ENCODE peak calls at places on chromosomes 5 and 9, in four cellular contexts. One of them, this sample, is unnamed.
A peak's percentile ranks its signal among the peaks of the same experiment; 100 is the strongest.

GRCh38 chr9:93640027-93640426 is 63.6 kb downstream of the PHF2 start:
- DNase-seq in fibroblast of lung: no peak
- DNase-seq in left lung: no peak
- DNase-seq in AG04450: no peak
- DNase-seq in this sample: no peak

GRCh38 chr5:179128976-179129375 is 68.8 kb downstream of the ZNF354C start:
- DNase-seq in left lung: peak; percentile 58
- DNase-seq in fibroblast of lung: no peak
- DNase-seq in AG04450: no peak
- DNase-seq in this sample: no peak

GRCh38 chr9:89718176-89718575 is 113.4 kb downstream of the GADD45G start:
- DNase-seq in AG04450: no peak
- DNase-seq in left lung: no peak
- DNase-seq in fibroblast of lung: no peak
- DNase-seq in this sample: no peak

GRCh38 chr5:89457411-89458329 is 574.7 kb upstream of the MEF2C start:
- DNase-seq in left lung: no peak
- DNase-seq in AG04450: no peak
- DNase-seq in fibroblast of lung: peak; percentile 85
- DNase-seq in this sample: peak; percentile 73

GRCh38 chr5:1874348-1874747 is 8.4 kb downstream of the IRX4 start:
- DNase-seq in left lung: no peak
- DNase-seq in fibroblast of lung: no peak
- DNase-seq in AG04450: no peak
- DNase-seq in this sample: no peak

GRCh38 chr5:168047043-168047668 is 244.3 kb upstream of the WWC1 start:
- DNase-seq in fibroblast of lung: peak; percentile 57
- DNase-seq in left lung: no peak
- DNase-seq in AG04450: no peak
- DNase-seq in this sample: peak; percentile 5

GRCh38 chr9:2767800-2768199 is 50.5 kb downstream of the KCNV2 start:
- DNase-seq in left lung: no peak
- DNase-seq in AG04450: no peak
- DNase-seq in fibroblast of lung: no peak
- DNase-seq in this sample: no peak

GRCh38 chr5:142545653-142546322 is 140.1 kb downstream of the FGF1 start:
- DNase-seq in left lung: no peak
- DNase-seq in AG04450: no peak
- DNase-seq in fibroblast of lung: peak; percentile 52
- DNase-seq in this sample: no peak

GRCh38 chr5:45622365-45622764 is 73.8 kb downstream of the HCN1 start:
- DNase-seq in left lung: no peak
- DNase-seq in AG04450: no peak
- DNase-seq in fibroblast of lung: no peak
- DNase-seq in this sample: no peak

GRCh38 chr5:140312067-140312790 is 9.3 kb upstream of the PFDN1 start:
- DNase-seq in AG04450: peak; percentile 90
- DNase-seq in left lung: no peak
- DNase-seq in fibroblast of lung: peak; percentile 98
- DNase-seq in this sample: peak; percentile 88

GRCh38 chr9:83238871-83239624 is 176.1 kb upstream of the RASEF start:
- DNase-seq in left lung: no peak
- DNase-seq in AG04450: no peak
- DNase-seq in fibroblast of lung: no peak
- DNase-seq in this sample: no peak

GRCh38 chr9:23538060-23538387 is 288.0 kb downstream of the ELAVL2 start:
- DNase-seq in left lung: no peak
- DNase-seq in AG04450: no peak
- DNase-seq in fibroblast of lung: no peak
- DNase-seq in this sample: no peak

GRCh38 chr9:3809724-3810123 is 283.9 kb upstream of the RFX3 start:
- DNase-seq in AG04450: no peak
- DNase-seq in fibroblast of lung: peak; percentile 25
- DNase-seq in left lung: no peak
- DNase-seq in this sample: peak; percentile 66

GRCh38 chr9:97933573-97933972 is 4.4 kb downstream of the HEMGN start:
- DNase-seq in fibroblast of lung: no peak
- DNase-seq in left lung: no peak
- DNase-seq in AG04450: no peak
- DNase-seq in this sample: no peak

GRCh38 chr5:108380531-108381021 is 1.3 kb downstream of the FBXL17 start:
- DNase-seq in left lung: peak; percentile 84
- DNase-seq in fibroblast of lung: peak; percentile 27
- DNase-seq in AG04450: no peak
- DNase-seq in this sample: no peak

GRCh38 chr9:128068656-128069221 is 707 bp downstream of the SLC25A25 start:
- DNase-seq in AG04450: no peak
- DNase-seq in fibroblast of lung: no peak
- DNase-seq in left lung: no peak
- DNase-seq in this sample: no peak

GRCh38 chr9:4862506-4863250 is 69.9 kb downstream of the RCL1 start:
- DNase-seq in fibroblast of lung: no peak
- DNase-seq in AG04450: no peak
- DNase-seq in left lung: no peak
- DNase-seq in this sample: no peak

GRCh38 chr5:131532016-131532640 is 102.9 kb downstream of the RAPGEF6 start:
- DNase-seq in left lung: no peak
- DNase-seq in AG04450: no peak
- DNase-seq in fibroblast of lung: no peak
- DNase-seq in this sample: no peak

DNA sequence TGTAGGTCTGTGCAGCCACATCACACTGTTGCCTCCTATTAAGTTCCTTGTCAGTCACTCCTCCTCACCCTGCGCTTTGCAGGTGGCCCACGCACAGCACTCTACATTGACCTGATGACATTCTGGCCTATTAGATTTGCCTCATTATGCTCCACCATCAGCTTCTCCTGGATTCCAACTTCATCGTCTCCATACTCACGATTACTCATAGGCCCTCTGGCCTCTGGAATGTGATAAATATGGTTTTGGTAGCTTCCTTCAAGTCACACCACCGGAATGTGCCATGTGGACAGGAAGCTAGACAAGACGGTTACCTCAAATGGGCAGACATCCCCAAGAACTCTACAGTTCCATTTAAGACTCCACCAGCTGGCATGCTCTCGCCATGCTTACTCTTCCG is 158.0 kb upstream of the LHFPL2 start:
- DNase-seq in fibroblast of lung: peak; percentile 99
- DNase-seq in AG04450: peak; percentile 33
- DNase-seq in left lung: no peak
- DNase-seq in this sample: no peak
- H3K27ac ChIP-seq in fibroblast of lung: peak overlapping the region; percentile 44
- H3K27ac ChIP-seq in AG04450: no peak overlapping the region
- H3K27ac ChIP-seq in left lung: no peak overlapping the region
- H3K27ac ChIP-seq in this sample: no peak overlapping the region

DNA sequence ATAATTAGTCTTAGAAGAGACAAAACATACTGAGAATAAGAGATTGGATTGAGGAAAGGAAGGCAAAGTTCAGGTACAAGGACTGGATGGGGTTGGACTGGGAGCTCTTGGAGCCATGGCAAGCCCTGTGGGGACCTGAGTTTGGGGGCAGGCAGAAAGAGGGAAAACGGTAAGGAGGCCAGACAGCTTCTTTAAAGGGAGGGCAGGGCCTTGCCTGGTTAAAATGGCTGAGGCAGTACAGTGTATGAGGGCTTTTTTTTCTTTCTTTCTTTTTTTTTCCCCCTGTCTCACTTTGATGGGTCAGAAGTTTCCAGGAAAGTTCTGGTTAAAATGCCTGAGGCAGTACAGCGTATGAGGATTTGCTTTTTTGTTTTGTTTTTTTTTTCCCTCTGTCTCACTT is 16.7 kb downstream of the SNX18 start:
- DNase-seq in left lung: no peak
- DNase-seq in fibroblast of lung: no peak
- DNase-seq in AG04450: no peak
- DNase-seq in this sample: no peak
- H3K27ac ChIP-seq in left lung: peak overlapping the region; percentile 74
- H3K27ac ChIP-seq in fibroblast of lung: peak overlapping the region; percentile 41
- H3K27ac ChIP-seq in AG04450: peak overlapping the region; percentile 11
- H3K27ac ChIP-seq in this sample: peak overlapping the region; percentile 51

GRCh38 chr5:112847306-112847705 is 13.8 kb upstream of the SRP19 start:
- DNase-seq in AG04450: no peak
- DNase-seq in left lung: no peak
- DNase-seq in fibroblast of lung: no peak
- DNase-seq in this sample: no peak
- H3K27ac ChIP-seq in AG04450: no peak overlapping the region
- H3K27ac ChIP-seq in left lung: no peak overlapping the region
- H3K27ac ChIP-seq in fibroblast of lung: no peak overlapping the region
- H3K27ac ChIP-seq in this sample: no peak overlapping the region

GRCh38 chr5:149733129-149733900 is 3.2 kb downstream of the PPARGC1B start:
- DNase-seq in AG04450: no peak
- DNase-seq in fibroblast of lung: no peak
- DNase-seq in left lung: no peak
- DNase-seq in this sample: no peak

GRCh38 chr5:149731332-149731616 is 1.2 kb downstream of the PPARGC1B start:
- DNase-seq in fibroblast of lung: no peak
- DNase-seq in left lung: no peak
- DNase-seq in AG04450: no peak
- DNase-seq in this sample: no peak

GRCh38 chr5:149731617-149732400 is 1.7 kb downstream of the PPARGC1B start:
- DNase-seq in AG04450: peak; percentile 10
- DNase-seq in left lung: peak; percentile 92
- DNase-seq in fibroblast of lung: peak; percentile 81
- DNase-seq in this sample: no peak

GRCh38 chr5:149730620-149731331 is 666 bp downstream of the PPARGC1B start:
- DNase-seq in AG04450: no peak
- DNase-seq in left lung: peak; percentile 88
- DNase-seq in fibroblast of lung: peak; percentile 26
- DNase-seq in this sample: no peak

GRCh38 chr5:149732500-149733128 is 2.5 kb downstream of the PPARGC1B start:
- DNase-seq in fibroblast of lung: no peak
- DNase-seq in left lung: no peak
- DNase-seq in AG04450: no peak
- DNase-seq in this sample: no peak
- H3K27ac ChIP-seq in fibroblast of lung: no peak overlapping the region
- H3K27ac ChIP-seq in left lung: no peak overlapping the region
- H3K27ac ChIP-seq in AG04450: no peak overlapping the region
- H3K27ac ChIP-seq in this sample: no peak overlapping the region

DNA sequence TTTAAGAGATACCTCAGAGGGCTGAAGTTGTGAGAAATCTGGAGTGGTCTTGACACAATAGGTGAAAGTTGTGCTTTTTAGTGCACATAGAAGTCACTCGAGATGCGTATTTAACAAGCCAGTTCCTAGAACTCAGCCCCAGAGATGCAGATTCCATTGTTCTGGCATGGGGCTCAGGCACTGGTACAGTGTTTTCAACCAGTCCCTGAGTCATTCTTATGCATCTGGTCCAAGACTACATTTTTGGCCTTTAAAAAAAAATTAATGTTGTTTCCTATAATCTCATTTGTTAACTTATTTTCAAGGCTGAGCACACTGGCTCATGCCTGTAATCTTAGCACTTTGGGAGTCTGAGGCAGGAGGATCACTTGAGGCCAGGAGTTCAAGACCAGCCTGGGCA is 29.6 kb downstream of the PTTG1 start:
- DNase-seq in fibroblast of lung: no peak
- DNase-seq in AG04450: no peak
- DNase-seq in left lung: no peak
- DNase-seq in this sample: no peak
- H3K27ac ChIP-seq in fibroblast of lung: no peak overlapping the region
- H3K27ac ChIP-seq in AG04450: no peak overlapping the region
- H3K27ac ChIP-seq in left lung: no peak overlapping the region
- H3K27ac ChIP-seq in this sample: no peak overlapping the region

GRCh38 chr5:158431369-158432029 is 572.6 kb upstream of the CLINT1 start:
- DNase-seq in AG04450: no peak
- DNase-seq in fibroblast of lung: no peak
- DNase-seq in left lung: no peak
- DNase-seq in this sample: no peak

GRCh38 chr5:158434749-158435148 is 575.8 kb upstream of the CLINT1 start:
- DNase-seq in fibroblast of lung: no peak
- DNase-seq in AG04450: no peak
- DNase-seq in left lung: no peak
- DNase-seq in this sample: no peak

GRCh38 chr5:158433634-158434033 is 574.7 kb upstream of the CLINT1 start:
- DNase-seq in fibroblast of lung: no peak
- DNase-seq in left lung: no peak
- DNase-seq in AG04450: no peak
- DNase-seq in this sample: no peak

GRCh38 chr5:158430166-158430828 is 571.4 kb upstream of the CLINT1 start:
- DNase-seq in left lung: no peak
- DNase-seq in fibroblast of lung: no peak
- DNase-seq in AG04450: no peak
- DNase-seq in this sample: no peak

GRCh38 chr5:158429564-158429963 is 570.6 kb upstream of the CLINT1 start:
- DNase-seq in left lung: no peak
- DNase-seq in fibroblast of lung: no peak
- DNase-seq in AG04450: no peak
- DNase-seq in this sample: peak; percentile 82
- H3K27ac ChIP-seq in left lung: no peak overlapping the region
- H3K27ac ChIP-seq in fibroblast of lung: no peak overlapping the region
- H3K27ac ChIP-seq in AG04450: no peak overlapping the region
- H3K27ac ChIP-seq in this sample: peak overlapping the region; percentile 72

GRCh38 chr9:134178781-134179551 is 14.6 kb upstream of the RNU6ATAC start:
- DNase-seq in left lung: peak; percentile 62
- DNase-seq in fibroblast of lung: no peak
- DNase-seq in AG04450: no peak
- DNase-seq in this sample: no peak
- H3K27ac ChIP-seq in left lung: no peak overlapping the region
- H3K27ac ChIP-seq in fibroblast of lung: no peak overlapping the region
- H3K27ac ChIP-seq in AG04450: no peak overlapping the region
- H3K27ac ChIP-seq in this sample: no peak overlapping the region